ENCODE peak calls at places on chromosomes 6 and 20, in five cellular contexts. O, H, I, L and M are unnamed samples.

GRCh38 chr6:166959906-166960608 is 3.7 kb upstream of the RNASET2 start:
- DNase-seq in O (no peak), H (no peak), I (no peak), L (no peak), M (no peak)

GRCh38 chr6:93581371-93581770 is 162.0 kb upstream of the EPHA7 start:
- DNase-seq in O (no peak), H (no peak), I (no peak), L (no peak), M (no peak)

GRCh38 chr20:37941992-37942391 is 39.1 kb downstream of the VSTM2L start:
- DNase-seq in O (no peak), H (no peak), I (no peak), L (no peak), M (no peak)

GRCh38 chr6:16286151-16286522 is 47.8 kb downstream of the GMPR start:
- DNase-seq in O (peak), H (peak), I (peak), L (peak), M (peak)

GRCh38 chr6:34003962-34004361 is 141.9 kb downstream of the GRM4 start:
- DNase-seq in O (no peak), H (no peak), I (no peak), L (no peak), M (no peak)

GRCh38 chr6:123965894-123966293 is 162.2 kb downstream of the NKAIN2 start:
- DNase-seq in O (peak), H (no peak), I (no peak), L (no peak), M (no peak)

GRCh38 chr6:7440476-7440875 is 50.9 kb downstream of the RIOK1 start:
- DNase-seq in O (no peak), H (no peak), I (no peak), L (peak), M (no peak)

GRCh38 chr6:124962617-124963415 is 579 bp downstream of the RNF217 start:
- DNase-seq in O (peak), H (no peak), I (peak), L (peak), M (peak)

GRCh38 chr20:33869283-33869682 is 58.1 kb downstream of the CHMP4B start:
- DNase-seq in O (no peak), H (no peak), I (no peak), L (no peak), M (no peak)

GRCh38 chr6:54810182-54810581 is 36.4 kb upstream of the FAM83B start:
- DNase-seq in O (no peak), H (no peak), I (no peak), L (no peak), M (no peak)

GRCh38 chr20:3068986-3069900 is 2.2 kb upstream of the OXT start:
- DNase-seq in O (no peak), H (no peak), I (no peak), L (peak), M (no peak)

GRCh38 chr6:116922853-116923548 is 46.0 kb downstream of the RFX6 start:
- DNase-seq in O (no peak), H (no peak), I (no peak), L (no peak), M (no peak)

GRCh38 chr20:60729119-60729900 is 522.8 kb upstream of the CDH4 start:
- DNase-seq in O (no peak), H (no peak), I (no peak), L (no peak), M (no peak)

GRCh38 chr20:41231850-41232249 is 85.7 kb downstream of the ZHX3 start:
- DNase-seq in O (no peak), H (no peak), I (no peak), L (no peak), M (no peak)

GRCh38 chr6:84976516-84977420 is 212.4 kb upstream of the TBX18 start:
- DNase-seq in O (no peak), H (no peak), I (no peak), L (no peak), M (no peak)

GRCh38 chr6:46103437-46103836 is 26.4 kb upstream of the ENPP4 start:
- DNase-seq in O (no peak), H (no peak), I (no peak), L (no peak), M (no peak)

GRCh38 chr6:113644861-113645575 is 212.1 kb upstream of the MARCKS start:
- DNase-seq in O (no peak), H (no peak), I (no peak), L (peak), M (no peak)

GRCh38 chr6:110198561-110198960 is 18.3 kb downstream of the CDC40 start:
- DNase-seq in O (no peak), H (no peak), I (no peak), L (no peak), M (no peak)

GRCh38 chr20:33662172-33662571 is at the start of gene C20orf144:
- DNase-seq in O (no peak), H (no peak), I (no peak), L (no peak), M (no peak)

GRCh38 chr6:50128420-50129005 is 78.8 kb upstream of the DEFB112 start:
- DNase-seq in O (no peak), H (no peak), I (no peak), L (peak), M (no peak)

GRCh38 chr6:31004285-31004684 is 6.0 kb upstream of the MUC22 start:
- DNase-seq in O (no peak), H (no peak), I (no peak), L (no peak), M (no peak)

GRCh38 chr6:161024364-161024920 is 32.9 kb downstream of the MAP3K4 start:
- DNase-seq in O (no peak), H (no peak), I (no peak), L (no peak), M (no peak)

GRCh38 chr6:126388235-126388634 is 48.3 kb downstream of the CENPW start:
- DNase-seq in O (no peak), H (no peak), I (no peak), L (no peak), M (no peak)

GRCh38 chr6:32432050-32432450 is 7.6 kb upstream of the HLA-DRA start:
- DNase-seq in O (no peak), H (no peak), I (no peak), L (peak), M (no peak)

GRCh38 chr6:77231438-77232305 is 231.6 kb downstream of the HTR1B start:
- DNase-seq in O (no peak), H (no peak), I (no peak), L (peak), M (no peak)

GRCh38 chr6:5328800-5329199 is 67.5 kb downstream of the FARS2 start:
- DNase-seq in O (no peak), H (no peak), I (no peak), L (no peak), M (no peak)

GRCh38 chr6:43504756-43505593 is 5.2 kb downstream of the LRRC73 start:
- DNase-seq in O (no peak), H (no peak), I (no peak), L (no peak), M (no peak)

GRCh38 chr20:7379621-7380220 is 560.5 kb downstream of the HAO1 start:
- DNase-seq in O (peak), H (no peak), I (no peak), L (no peak), M (no peak)

GRCh38 chr6:49205526-49205925 is 257.5 kb downstream of the MMUT start:
- DNase-seq in O (no peak), H (no peak), I (no peak), L (no peak), M (no peak)

GRCh38 chr6:34385793-34386195 is 6.7 kb downstream of the NUDT3 start:
- DNase-seq in O (no peak), H (no peak), I (no peak), L (no peak), M (no peak)

GRCh38 chr20:14580426-14581074 is 243.1 kb upstream of the FLRT3 start:
- DNase-seq in O (no peak), H (no peak), I (no peak), L (no peak), M (no peak)